ENCODE peak calls at places on chromosome 12, in seven cellular contexts. One of them, this sample, is unnamed.

GRCh38 chr12:78328524-78328923 is 497.8 kb downstream of the NAV3 start:
- DNase-seq in breast epithelium: no peak
- DNase-seq in astrocyte of the spinal cord: no peak
- DNase-seq in mammary epithelial cell: no peak
- DNase-seq in Calu3: no peak
- DNase-seq in ovary: no peak
- DNase-seq in CD4-positive, alpha-beta T cell: no peak
- DNase-seq in this sample: no peak

GRCh38 chr12:89709994-89710872 is 1.6 kb upstream of the ATP2B1 start:
- DNase-seq in ovary: peak; percentile 60
- DNase-seq in CD4-positive, alpha-beta T cell: no peak
- DNase-seq in breast epithelium: peak; percentile 24
- DNase-seq in astrocyte of the spinal cord: no peak
- DNase-seq in mammary epithelial cell: no peak
- DNase-seq in Calu3: peak; percentile 61
- DNase-seq in this sample: peak; percentile 67

GRCh38 chr12:21551811-21552469 is 25.8 kb downstream of the SPX start:
- DNase-seq in mammary epithelial cell: no peak
- DNase-seq in ovary: no peak
- DNase-seq in breast epithelium: no peak
- DNase-seq in CD4-positive, alpha-beta T cell: no peak
- DNase-seq in Calu3: no peak
- DNase-seq in astrocyte of the spinal cord: no peak
- DNase-seq in this sample: no peak

GRCh38 chr12:93793983-93794382 is 116.8 kb downstream of the CRADD start:
- DNase-seq in ovary: peak; percentile 35
- DNase-seq in CD4-positive, alpha-beta T cell: no peak
- DNase-seq in breast epithelium: no peak
- DNase-seq in astrocyte of the spinal cord: peak; percentile 87
- DNase-seq in Calu3: no peak
- DNase-seq in mammary epithelial cell: no peak
- DNase-seq in this sample: no peak

GRCh38 chr12:119235352-119235751 is 56.6 kb downstream of the HSPB8 start:
- DNase-seq in mammary epithelial cell: no peak
- DNase-seq in Calu3: peak; percentile 7
- DNase-seq in CD4-positive, alpha-beta T cell: no peak
- DNase-seq in ovary: no peak
- DNase-seq in astrocyte of the spinal cord: no peak
- DNase-seq in breast epithelium: no peak
- DNase-seq in this sample: no peak

GRCh38 chr12:111150476-111150875 is 218.4 kb downstream of the PHETA1 start:
- DNase-seq in astrocyte of the spinal cord: no peak
- DNase-seq in mammary epithelial cell: no peak
- DNase-seq in breast epithelium: no peak
- DNase-seq in Calu3: no peak
- DNase-seq in ovary: no peak
- DNase-seq in CD4-positive, alpha-beta T cell: no peak
- DNase-seq in this sample: no peak

GRCh38 chr12:131312793-131313545 is 359.3 kb downstream of the ADGRD1 start:
- DNase-seq in CD4-positive, alpha-beta T cell: no peak
- DNase-seq in ovary: no peak
- DNase-seq in astrocyte of the spinal cord: no peak
- DNase-seq in breast epithelium: no peak
- DNase-seq in mammary epithelial cell: no peak
- DNase-seq in Calu3: no peak
- DNase-seq in this sample: no peak

GRCh38 chr12:67991158-67991557 is 1.9 kb downstream of the IFNG-AS1 start:
- DNase-seq in CD4-positive, alpha-beta T cell: no peak
- DNase-seq in mammary epithelial cell: no peak
- DNase-seq in ovary: no peak
- DNase-seq in breast epithelium: no peak
- DNase-seq in astrocyte of the spinal cord: no peak
- DNase-seq in Calu3: no peak
- DNase-seq in this sample: no peak

GRCh38 chr12:989751-990278 is 1.2 kb upstream of the ERC1 start:
- DNase-seq in breast epithelium: no peak
- DNase-seq in CD4-positive, alpha-beta T cell: no peak
- DNase-seq in mammary epithelial cell: peak; percentile 55
- DNase-seq in ovary: no peak
- DNase-seq in astrocyte of the spinal cord: peak; percentile 76
- DNase-seq in Calu3: no peak
- DNase-seq in this sample: peak; percentile 27

GRCh38 chr12:106245767-106246166 is 2.1 kb downstream of the CKAP4 start:
- DNase-seq in mammary epithelial cell: no peak
- DNase-seq in CD4-positive, alpha-beta T cell: no peak
- DNase-seq in astrocyte of the spinal cord: peak; percentile 69
- DNase-seq in Calu3: peak; percentile 60
- DNase-seq in ovary: no peak
- DNase-seq in breast epithelium: peak; percentile 32
- DNase-seq in this sample: peak; percentile 89

GRCh38 chr12:7207866-7208612 is 18.6 kb downstream of the PEX5 start:
- DNase-seq in astrocyte of the spinal cord: no peak
- DNase-seq in breast epithelium: no peak
- DNase-seq in ovary: no peak
- DNase-seq in Calu3: no peak
- DNase-seq in mammary epithelial cell: no peak
- DNase-seq in CD4-positive, alpha-beta T cell: no peak
- DNase-seq in this sample: no peak

GRCh38 chr12:31517994-31518393 is 72.9 kb downstream of the DENND5B start:
- DNase-seq in mammary epithelial cell: no peak
- DNase-seq in ovary: no peak
- DNase-seq in breast epithelium: no peak
- DNase-seq in astrocyte of the spinal cord: peak; percentile 56
- DNase-seq in Calu3: no peak
- DNase-seq in CD4-positive, alpha-beta T cell: no peak
- DNase-seq in this sample: no peak

GRCh38 chr12:107660230-107660629 is 25.4 kb upstream of the PWP1 start:
- DNase-seq in ovary: no peak
- DNase-seq in mammary epithelial cell: no peak
- DNase-seq in breast epithelium: no peak
- DNase-seq in CD4-positive, alpha-beta T cell: no peak
- DNase-seq in Calu3: no peak
- DNase-seq in astrocyte of the spinal cord: no peak
- DNase-seq in this sample: no peak

GRCh38 chr12:1519642-1520041 is 74.7 kb downstream of the FBXL14 start:
- DNase-seq in ovary: no peak
- DNase-seq in CD4-positive, alpha-beta T cell: no peak
- DNase-seq in breast epithelium: no peak
- DNase-seq in astrocyte of the spinal cord: no peak
- DNase-seq in Calu3: no peak
- DNase-seq in mammary epithelial cell: no peak
- DNase-seq in this sample: no peak

GRCh38 chr12:6039894-6040601 is 84.4 kb downstream of the VWF start:
- DNase-seq in CD4-positive, alpha-beta T cell: no peak
- DNase-seq in mammary epithelial cell: peak; percentile 48
- DNase-seq in breast epithelium: peak; percentile 40
- DNase-seq in ovary: peak; percentile 42
- DNase-seq in Calu3: peak; percentile 65
- DNase-seq in astrocyte of the spinal cord: peak; percentile 72
- DNase-seq in this sample: peak; percentile 41

GRCh38 chr12:15151141-15152091 is 69.8 kb downstream of the RERG start:
- DNase-seq in mammary epithelial cell: no peak
- DNase-seq in breast epithelium: no peak
- DNase-seq in Calu3: peak; percentile 49
- DNase-seq in astrocyte of the spinal cord: peak; percentile 41
- DNase-seq in CD4-positive, alpha-beta T cell: no peak
- DNase-seq in ovary: no peak
- DNase-seq in this sample: no peak

GRCh38 chr12:51904951-51905471 is 2.3 kb upstream of the ACVRL1 start:
- DNase-seq in mammary epithelial cell: peak; percentile 24
- DNase-seq in CD4-positive, alpha-beta T cell: no peak
- DNase-seq in Calu3: no peak
- DNase-seq in breast epithelium: no peak
- DNase-seq in astrocyte of the spinal cord: no peak
- DNase-seq in ovary: no peak
- DNase-seq in this sample: no peak

DNA sequence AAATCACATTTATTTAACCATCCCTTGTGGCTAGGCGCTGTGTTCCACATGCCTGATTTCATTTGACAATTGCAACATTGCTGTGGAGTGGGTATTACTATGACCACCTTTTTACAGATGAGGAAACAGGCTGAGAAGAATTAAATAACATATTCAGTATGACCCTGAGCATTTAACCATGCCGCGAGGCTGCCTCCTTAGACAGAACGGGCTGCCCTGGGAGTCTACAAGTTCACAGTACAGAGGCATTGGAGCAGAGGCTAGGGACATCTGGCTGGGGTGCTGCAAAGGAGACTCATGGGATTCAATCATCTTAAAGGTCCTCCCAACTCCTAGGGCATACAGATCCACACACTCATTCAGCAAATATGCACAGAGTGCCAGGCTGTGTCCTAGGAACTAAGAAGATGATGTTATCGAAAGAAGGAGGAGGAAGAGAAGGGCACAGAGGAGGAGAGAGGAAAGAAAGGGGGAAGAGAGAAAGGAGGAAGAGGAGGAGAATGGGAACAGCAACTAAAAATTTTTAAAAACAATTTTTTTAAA is 164.7 kb upstream of the CCND2 start:
- DNase-seq in astrocyte of the spinal cord: no peak
- DNase-seq in Calu3: no peak
- DNase-seq in mammary epithelial cell: peak; percentile 42
- DNase-seq in ovary: no peak
- DNase-seq in breast epithelium: no peak
- DNase-seq in CD4-positive, alpha-beta T cell: no peak
- DNase-seq in this sample: no peak
- TF ChIP-seq CTCF in astrocyte of the spinal cord: no peak
- TF ChIP-seq CTCF in Calu3: no peak
- TF ChIP-seq CTCF in mammary epithelial cell: no peak
- TF ChIP-seq CTCF in ovary: no peak
- TF ChIP-seq CTCF in breast epithelium: no peak
- TF ChIP-seq CTCF in CD4-positive, alpha-beta T cell: no peak
- TF ChIP-seq CTCF in this sample: no peak

DNA sequence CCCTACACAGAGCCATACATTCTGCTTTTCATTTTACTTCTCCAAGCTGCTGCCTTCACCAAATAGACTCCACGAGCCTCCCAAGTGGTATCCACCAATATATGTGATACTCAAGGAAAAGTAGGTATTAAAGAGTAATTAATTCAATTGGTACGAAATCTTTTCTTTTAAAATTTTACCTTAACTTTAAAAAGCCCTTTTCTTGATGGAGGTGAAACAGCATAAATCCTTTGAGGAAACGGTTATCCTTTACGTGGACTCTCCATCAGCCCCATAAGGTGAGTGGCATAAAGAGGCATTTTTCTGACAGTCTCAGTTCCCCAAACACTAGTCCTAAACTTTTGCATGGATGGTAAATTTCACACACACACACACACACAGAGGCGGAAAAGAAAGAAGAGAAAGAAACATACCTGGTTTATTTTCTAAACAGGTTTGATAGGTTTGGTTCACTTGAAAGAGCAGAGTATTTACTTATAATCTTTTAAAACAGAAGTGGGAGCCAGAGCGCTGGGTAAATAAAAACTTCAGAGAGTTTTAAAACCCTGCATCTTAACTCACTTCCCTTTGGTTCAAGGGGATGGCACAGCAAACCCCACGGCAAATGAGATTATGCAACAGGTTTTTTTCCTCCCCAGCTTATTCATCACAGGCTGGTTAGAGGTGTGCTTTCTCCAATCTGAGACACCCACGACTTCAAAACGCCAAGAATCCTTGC is 1.9 kb downstream of the DUSP16 start:
- DNase-seq in Calu3: peak; percentile 39
- DNase-seq in breast epithelium: peak; percentile 72
- DNase-seq in ovary: peak; percentile 49
- DNase-seq in CD4-positive, alpha-beta T cell: peak; percentile 49
- DNase-seq in astrocyte of the spinal cord: peak; percentile 65
- DNase-seq in mammary epithelial cell: peak; percentile 89
- DNase-seq in this sample: peak; percentile 74
- TF ChIP-seq CTCF in Calu3: no peak
- TF ChIP-seq CTCF in breast epithelium: no peak
- TF ChIP-seq CTCF in ovary: no peak
- TF ChIP-seq CTCF in CD4-positive, alpha-beta T cell: no peak
- TF ChIP-seq CTCF in astrocyte of the spinal cord: no peak
- TF ChIP-seq CTCF in mammary epithelial cell: no peak
- TF ChIP-seq CTCF in this sample: no peak

DNA sequence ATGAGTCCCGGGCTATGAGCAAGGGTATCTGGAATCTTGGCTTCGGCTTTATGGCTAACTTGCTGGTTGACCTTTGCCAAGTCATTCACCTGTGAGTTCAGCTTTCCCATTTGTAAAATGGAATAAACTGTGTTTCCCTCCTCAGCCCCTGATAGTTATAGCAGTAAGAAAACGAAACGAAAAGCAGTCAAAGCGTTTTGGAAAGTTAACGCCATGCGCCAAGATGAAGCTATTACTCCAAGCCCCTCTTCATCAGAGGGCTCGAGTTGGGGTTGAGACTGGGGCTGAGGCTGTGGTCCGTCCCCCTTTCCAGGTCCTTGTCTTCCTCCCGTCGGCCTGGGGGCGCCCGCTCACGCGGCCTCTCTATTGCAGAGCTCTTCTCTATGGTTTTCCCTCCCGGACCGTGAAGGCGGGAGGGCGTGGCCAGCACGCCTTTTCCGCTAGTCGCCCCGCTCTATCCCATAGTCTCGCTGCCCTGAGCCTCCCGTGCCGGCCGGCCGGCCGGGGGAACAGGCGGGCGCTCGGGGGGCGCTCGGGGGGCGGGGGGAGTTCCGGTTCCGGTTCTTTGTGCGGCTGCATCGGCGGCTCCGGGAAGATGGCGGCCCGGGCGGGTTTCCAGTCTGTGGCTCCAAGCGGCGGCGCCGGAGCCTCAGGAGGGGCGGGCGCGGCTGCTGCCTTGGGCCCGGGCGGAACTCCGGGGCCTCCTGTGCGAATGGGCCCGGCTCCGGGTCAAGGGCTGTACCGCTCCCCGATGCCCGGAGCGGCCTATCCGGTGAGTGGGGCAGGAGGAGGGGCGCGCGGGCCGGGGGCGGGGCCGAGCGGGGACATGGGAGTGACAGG is at the start of gene SMARCD1:
- DNase-seq in mammary epithelial cell: peak; percentile 86
- DNase-seq in breast epithelium: peak; percentile 87
- DNase-seq in ovary: peak; percentile 91
- DNase-seq in Calu3: peak; percentile 79
- DNase-seq in astrocyte of the spinal cord: peak; percentile 95
- DNase-seq in CD4-positive, alpha-beta T cell: peak; percentile 81
- DNase-seq in this sample: peak; percentile 92
- TF ChIP-seq CTCF in mammary epithelial cell: peak; percentile 15
- TF ChIP-seq CTCF in breast epithelium: no peak
- TF ChIP-seq CTCF in ovary: no peak
- TF ChIP-seq CTCF in Calu3: no peak
- TF ChIP-seq CTCF in astrocyte of the spinal cord: peak; percentile 75
- TF ChIP-seq CTCF in CD4-positive, alpha-beta T cell: peak; percentile 45
- TF ChIP-seq CTCF in this sample: peak; percentile 25

DNA sequence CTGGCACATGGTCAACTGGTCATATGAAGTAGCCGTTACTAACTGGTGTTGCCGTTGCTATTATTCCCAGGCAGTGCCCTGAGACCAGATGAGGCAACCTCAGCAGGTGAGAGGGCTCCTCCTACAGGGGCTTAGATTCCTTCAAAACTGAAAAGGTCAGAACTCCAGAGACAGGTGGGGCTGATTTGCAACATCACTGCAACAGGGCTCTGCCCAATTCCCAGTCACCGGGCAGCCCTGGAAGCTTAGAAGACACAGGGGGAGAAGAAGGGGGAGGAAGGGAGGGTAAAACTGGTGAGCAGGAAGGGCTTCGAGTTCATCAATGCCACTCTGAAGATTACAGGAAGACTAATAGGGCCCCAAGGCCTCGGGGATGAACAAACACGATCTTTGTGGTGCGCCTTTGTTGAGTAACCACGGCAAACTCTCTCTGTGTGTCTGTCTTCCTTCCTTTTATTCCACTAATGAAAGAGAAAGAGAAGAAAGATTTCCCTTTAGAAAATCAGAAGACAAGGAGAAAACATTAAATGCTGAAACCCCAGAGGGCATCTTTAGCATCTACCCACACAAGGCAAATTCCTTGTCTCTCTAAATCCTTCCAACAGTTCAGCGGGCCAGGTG is 749.1 kb upstream of the TBX3 start:
- DNase-seq in mammary epithelial cell: peak; percentile 6
- DNase-seq in ovary: no peak
- DNase-seq in astrocyte of the spinal cord: no peak
- DNase-seq in CD4-positive, alpha-beta T cell: no peak
- DNase-seq in breast epithelium: peak; percentile 56
- DNase-seq in Calu3: no peak
- DNase-seq in this sample: no peak
- TF ChIP-seq CTCF in mammary epithelial cell: no peak
- TF ChIP-seq CTCF in ovary: no peak
- TF ChIP-seq CTCF in astrocyte of the spinal cord: no peak
- TF ChIP-seq CTCF in CD4-positive, alpha-beta T cell: no peak
- TF ChIP-seq CTCF in breast epithelium: no peak
- TF ChIP-seq CTCF in Calu3: no peak
- TF ChIP-seq CTCF in this sample: no peak